ENCODE peak calls at places on chromosomes 13 and 19, in six cellular contexts. A, K, L, X, G and Z are unnamed samples.

GRCh38 chr19:3398114-3398899 is 31.9 kb downstream of the NFIC start:
- DNase-seq in K (no peak), G (no peak), X (no peak), A (no peak), L (no peak), Z (no peak)

GRCh38 chr19:46339491-46339890 is 7.4 kb upstream of the PPP5C start:
- DNase-seq in K (no peak), G (no peak), X (no peak), A (no peak), L (no peak), Z (no peak)

GRCh38 chr13:105665284-105665683 is 870.2 kb downstream of the EFNB2 start:
- DNase-seq in K (no peak), G (no peak), A (no peak), L (peak), X (no peak), Z (no peak)

GRCh38 chr13:110119943-110120905 is 186.7 kb downstream of the COL4A1 start:
- DNase-seq in X (no peak), K (no peak), A (no peak), G (no peak), L (peak), Z (no peak)

GRCh38 chr19:35509861-35510625 is 3.4 kb downstream of the DMKN start:
- DNase-seq in X (peak), G (peak), L (peak), K (peak), A (peak), Z (peak)

GRCh38 chr13:79803939-79804487 is 323.1 kb downstream of the NDFIP2 start:
- DNase-seq in X (no peak), A (no peak), G (no peak), K (no peak), L (no peak), Z (no peak)

GRCh38 chr19:49475995-49476880 is 2.2 kb downstream of the FLT3LG start:
- DNase-seq in K (peak), A (no peak), G (peak), L (peak), X (peak), Z (no peak)

GRCh38 chr19:12792048-12792852 is 964 bp downstream of the JUNB start:
- DNase-seq in X (peak), L (peak), K (peak), G (peak), A (peak), Z (no peak)

GRCh38 chr19:45472557-45473365 is 5.0 kb downstream of the FOSB start:
- DNase-seq in L (no peak), K (no peak), X (peak), G (peak), A (no peak), Z (no peak)

GRCh38 chr19:2164020-2164988 is 571 bp downstream of the DOT1L start:
- DNase-seq in L (peak), A (no peak), G (no peak), K (no peak), X (no peak), Z (no peak)